ENCODE peak calls at places on chromosomes 12 and 14, in four cellular contexts. U, I, C and M are unnamed samples. For H3K9me3, the result is how much of the 10 kb centered on the place peaks cover.

GRCh38 chr14:85852900-85853299 is 323.0 kb downstream of the FLRT2 start:
- DNase-seq in U (no peak), I (no peak), C (no peak), M (no peak)

GRCh38 chr14:59240356-59240755 is 51.9 kb downstream of the DAAM1 start:
- DNase-seq in U (no peak), I (no peak), C (no peak), M (no peak)

GRCh38 chr12:94202245-94203180 is 54.1 kb downstream of the PLXNC1 start:
- DNase-seq in U (no peak), I (no peak), C (no peak), M (no peak)

GRCh38 chr12:88505696-88506095 is 74.6 kb downstream of the KITLG start:
- DNase-seq in U (no peak), I (no peak), C (peak), M (no peak)

GRCh38 chr12:89351489-89352241 is 636 bp downstream of the DUSP6 start:
- DNase-seq in U (peak), I (peak), C (peak), M (peak)

GRCh38 chr12:93526786-93527428 is 45.6 kb upstream of the SOCS2 start:
- DNase-seq in U (no peak), I (no peak), C (peak), M (no peak)

GRCh38 chr12:80186727-80187217 is 87.4 kb downstream of the OTOGL start:
- DNase-seq in U (peak), I (no peak), C (peak), M (peak)

GRCh38 chr14:68137704-68138619 is 318.4 kb downstream of the RAD51B start:
- DNase-seq in U (no peak), I (no peak), C (peak), M (no peak)

GRCh38 chr12:32502693-32503510 is 103.5 kb downstream of the FGD4 start:
- DNase-seq in U (no peak), I (no peak), C (peak), M (no peak)

GRCh38 chr12:46824709-46825108 is 1.1 kb downstream of the SLC38A4 start:
- DNase-seq in U (no peak), I (no peak), C (no peak), M (no peak)

GRCh38 chr12:131366261-131366871 is 344.5 kb upstream of the SFSWAP start:
- DNase-seq in U (no peak), I (no peak), C (no peak), M (no peak)

GRCh38 chr14:59175404-59175803 is 13.1 kb upstream of the DAAM1 start:
- DNase-seq in U (no peak), I (no peak), C (no peak), M (no peak)

GRCh38 chr12:24081092-24081529 is 131.6 kb upstream of the SOX5 start:
- DNase-seq in U (no peak), I (no peak), C (no peak), M (no peak)

GRCh38 chr12:106138279-106138645 is 492 bp downstream of the NUAK1 start:
- DNase-seq in U (no peak), I (no peak), C (peak), M (no peak)

GRCh38 chr12:80157640-80158039 is 58.3 kb downstream of the OTOGL start:
- DNase-seq in U (no peak), I (no peak), C (peak), M (no peak)

GRCh38 chr14:104245075-104245474 is 106.7 kb downstream of the KIF26A start:
- DNase-seq in U (no peak), I (no peak), C (no peak), M (no peak)

GRCh38 chr12:121894633-121895032 is 6.0 kb downstream of the PSMD9 start:
- DNase-seq in U (no peak), I (no peak), C (peak), M (no peak)

GRCh38 chr14:103058209-103059055 is 1.1 kb upstream of the CDC42BPB start:
- DNase-seq in U (no peak), I (no peak), C (peak), M (no peak)

GRCh38 chr14:99339551-99339950 is 67.6 kb upstream of the BCL11B start:
- DNase-seq in U (no peak), I (no peak), C (no peak), M (no peak)

GRCh38 chr12:28051516-28052456 is 79.3 kb upstream of the PTHLH start:
- DNase-seq in U (no peak), I (no peak), C (peak), M (no peak)

GRCh38 chr14:63204407-63205280 is at the start of gene RHOJ:
- DNase-seq in U (no peak), I (no peak), C (peak), M (no peak)

GRCh38 chr12:28024231-28024995 is 51.9 kb upstream of the PTHLH start:
- DNase-seq in U (no peak), I (no peak), C (peak), M (no peak)

GRCh38 chr12:118220697-118221096 is 84.8 kb downstream of the PEBP1 start:
- DNase-seq in U (no peak), I (no peak), C (no peak), M (no peak)

GRCh38 chr12:12821975-12822374 is 8.8 kb downstream of the DDX47 start:
- DNase-seq in U (no peak), I (no peak), C (no peak), M (no peak)

GRCh38 chr12:1500095-1500801 is 94.1 kb downstream of the FBXL14 start:
- DNase-seq in U (no peak), I (no peak), C (peak), M (no peak)

GRCh38 chr12:27733052-27733656 is 22.5 kb downstream of the MRPS35 start:
- DNase-seq in U (no peak), I (no peak), C (peak), M (no peak)

GRCh38 chr14:102776761-102777710 is at the start of gene TRAF3:
- DNase-seq in U (peak), I (peak), C (peak), M (peak)

GRCh38 chr12:14410177-14410576 is 44.7 kb downstream of the ATF7IP start:
- DNase-seq in U (no peak), I (no peak), C (peak), M (no peak)

GRCh38 chr14:39459795-39460478 is 27.7 kb upstream of the FBXO33 start:
- DNase-seq in U (no peak), I (no peak), C (peak), M (no peak)

GRCh38 chr12:19190292-19191031 is 60.9 kb downstream of the PLEKHA5 start:
- DNase-seq in U (no peak), I (no peak), C (peak), M (no peak)

GRCh38 chr14:31196839-31197477 is 10.6 kb downstream of the HECTD1 start:
- DNase-seq in U (no peak), I (no peak), C (no peak), M (no peak)

GRCh38 chr14:101812071-101812470 is 50.6 kb downstream of the PPP2R5C start:
- DNase-seq in U (peak), I (no peak), C (no peak), M (no peak)

GRCh38 chr14:78029471-78030372 is 140.5 kb upstream of the NRXN3 start:
- DNase-seq in U (no peak), I (no peak), C (peak), M (no peak)

GRCh38 chr12:31246470-31246850 is 79.5 kb downstream of the SINHCAF start:
- DNase-seq in U (no peak), I (no peak), C (peak), M (no peak)

DNA sequence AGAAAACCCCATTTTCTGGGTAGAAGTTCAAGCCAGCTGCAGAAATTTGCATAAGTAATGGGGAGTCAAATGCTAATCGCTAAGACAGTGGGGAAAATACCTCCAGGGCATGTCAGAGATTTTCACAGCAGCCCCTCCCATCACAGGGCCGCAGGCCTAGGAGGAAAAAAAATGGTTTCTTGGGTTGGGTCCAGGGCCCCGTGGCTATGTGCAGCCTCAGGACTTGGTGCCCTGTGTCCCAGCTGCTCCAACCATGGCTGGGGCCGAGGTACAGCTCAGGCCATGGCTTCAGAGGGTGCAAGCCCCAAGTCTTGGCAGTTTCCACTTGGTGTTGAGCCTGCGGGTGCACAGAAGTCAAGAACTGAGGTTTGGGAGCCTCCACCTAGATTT is 14.6 kb downstream of the OR10P1 start:
- DNase-seq in U (no peak), I (no peak), C (no peak), M (no peak)
- H3K9me3 ChIP-seq in U (under half), I (under half), C (under half), M (under half)

GRCh38 chr12:34379142-34379541 is 356.8 kb downstream of the ALG10 start:
- DNase-seq in U (no peak), I (no peak), C (no peak), M (no peak)
- H3K9me3 ChIP-seq in U (under half), I (under half), C (under half), M (under half)

GRCh38 chr12:38201461-38202276 is 114.9 kb upstream of the ALG10B start:
- DNase-seq in U (no peak), I (no peak), C (no peak), M (no peak)
- H3K9me3 ChIP-seq in U (under half), I (under half), C (under half), M (under half)

DNA sequence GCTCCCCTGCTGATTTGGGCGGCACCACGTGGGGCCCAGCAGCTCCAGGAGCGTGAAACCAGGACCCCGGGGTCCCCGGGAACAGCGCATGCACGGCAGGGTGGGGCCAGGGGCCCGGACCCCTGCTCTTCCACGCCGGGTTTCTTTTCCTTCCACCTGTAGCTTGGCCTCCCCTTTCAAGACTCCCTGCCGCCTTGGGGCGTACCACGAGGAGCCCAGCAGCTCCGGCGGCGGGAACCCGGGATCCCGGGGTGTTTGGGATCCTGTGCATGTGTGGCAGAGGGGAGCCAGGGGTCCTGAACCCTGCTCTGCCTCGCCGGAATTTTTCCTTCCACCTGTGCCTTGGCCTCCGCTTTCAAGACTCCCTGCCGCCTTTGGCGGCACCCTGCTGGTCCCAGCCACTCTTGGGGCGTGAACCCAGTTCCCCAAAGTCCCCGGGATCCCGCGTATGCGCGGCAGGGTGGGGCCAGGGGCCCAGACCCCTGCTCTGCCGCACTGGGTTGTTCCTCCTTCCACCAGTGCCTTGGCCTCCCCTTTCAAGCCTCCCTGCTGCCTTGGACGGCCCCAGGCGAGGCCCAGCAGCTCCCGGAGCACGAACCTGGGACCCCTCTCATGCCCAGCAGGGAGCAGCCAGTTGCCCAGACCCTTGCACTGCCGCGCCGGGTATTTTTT is 322.7 kb downstream of the ALG10 start:
- DNase-seq in U (no peak), I (no peak), C (no peak), M (no peak)
- H3K9me3 ChIP-seq in U (under half), I (under half), C (under half), M (under half)